ENCODE peak calls at places on chromosomes 3 and 15, in seven cellular contexts. F is aorta; H is tibial nerve; S is CD8-positive, alpha-beta T cell; U is NT2/D1; R is colonic mucosa; G is pancreas. X is an unnamed sample. For H3K4me1, the result is how much of the 10 kb centered on the place peaks cover.

GRCh38 chr3:139342054-139342453 is 1.8 kb upstream of the MRPS22 start:
- DNase-seq in F (no peak), H (no peak), S (no peak), U (no peak), R (no peak), G (no peak), X (no peak)

GRCh38 chr15:62547584-62547983 is 382.5 kb upstream of the C2CD4B start:
- DNase-seq in F (no peak), H (peak), S (no peak), U (no peak), R (no peak), G (no peak), X (no peak)

GRCh38 chr15:31391687-31392671 is 65.3 kb downstream of the KLF13 start:
- DNase-seq in F (peak), H (peak), S (peak), U (no peak), R (peak), G (peak), X (peak)

GRCh38 chr15:68354923-68355322 is 77.0 kb downstream of the ITGA11 start:
- DNase-seq in F (no peak), H (no peak), S (no peak), U (peak), R (no peak), G (no peak), X (no peak)

GRCh38 chr3:185328324-185329004 is 34.5 kb upstream of the MAP3K13 start:
- DNase-seq in F (no peak), H (no peak), S (no peak), U (no peak), R (peak), G (peak), X (no peak)

GRCh38 chr15:60966316-60966715 is 262.8 kb downstream of the RORA start:
- DNase-seq in F (no peak), H (no peak), S (no peak), U (no peak), R (no peak), G (no peak), X (no peak)

GRCh38 chr15:90213818-90214204 is 12.7 kb downstream of the SEMA4B start:
- DNase-seq in F (no peak), H (no peak), S (no peak), U (no peak), R (no peak), G (peak), X (no peak)

GRCh38 chr15:35674873-35675781 is 129.2 kb upstream of the DPH6 start:
- DNase-seq in F (no peak), H (peak), S (no peak), U (no peak), R (no peak), G (no peak), X (no peak)

GRCh38 chr15:52746162-52746721 is 43.9 kb downstream of the ONECUT1 start:
- DNase-seq in F (no peak), H (no peak), S (no peak), U (no peak), R (no peak), G (no peak), X (no peak)

GRCh38 chr15:66883322-66883911 is 181.4 kb downstream of the SMAD6 start:
- DNase-seq in F (peak), H (peak), S (no peak), U (peak), R (peak), G (peak), X (peak)

GRCh38 chr3:61954097-61954528 is 392.7 kb downstream of the PTPRG start:
- DNase-seq in F (no peak), H (no peak), S (no peak), U (no peak), R (no peak), G (no peak), X (no peak)

GRCh38 chr3:133942761-133943535 is 47.3 kb upstream of the RAB6B start:
- DNase-seq in F (peak), H (no peak), S (no peak), U (no peak), R (no peak), G (no peak), X (no peak)

GRCh38 chr3:133945696-133946095 is 50.0 kb upstream of the RAB6B start:
- DNase-seq in F (peak), H (no peak), S (no peak), U (no peak), R (no peak), G (no peak), X (no peak)

GRCh38 chr3:133944641-133945441 is 49.2 kb upstream of the RAB6B start:
- DNase-seq in F (peak), H (peak), S (no peak), U (no peak), R (no peak), G (no peak), X (no peak)

GRCh38 chr3:133944181-133944580 is 48.5 kb upstream of the RAB6B start:
- DNase-seq in F (peak), H (no peak), S (no peak), U (no peak), R (no peak), G (no peak), X (no peak)

DNA sequence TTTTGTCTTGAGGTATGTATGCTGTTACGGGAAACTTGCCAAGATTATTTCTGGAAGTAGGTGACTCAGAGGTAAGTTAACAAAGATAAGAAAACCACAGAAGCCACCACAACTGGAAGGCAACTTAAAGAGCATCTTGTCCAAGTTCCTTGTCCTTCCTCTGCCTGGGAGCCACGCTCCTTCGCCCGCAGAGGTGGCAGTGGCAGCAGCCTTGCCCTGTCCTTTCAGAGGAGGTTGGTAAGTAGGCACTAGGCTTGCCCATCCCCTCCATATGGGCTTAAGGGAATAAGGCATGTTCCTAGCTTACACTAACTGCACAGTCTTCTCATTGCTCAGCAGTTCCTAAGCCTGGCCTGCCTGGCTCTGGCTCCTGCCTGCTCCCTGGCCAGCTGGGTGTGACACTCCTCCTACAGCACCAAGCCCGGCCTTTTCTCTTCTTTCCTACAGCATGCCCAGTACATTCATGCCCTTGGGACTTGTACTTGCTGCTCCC is 48.0 kb upstream of the RAB6B start:
- DNase-seq in F (peak), H (no peak), S (no peak), U (no peak), R (peak), G (peak), X (no peak)
- H3K4me1 ChIP-seq in F (under half), H (under half), S (under half), U (under half), R (under half), G (under half), X (half or more)

DNA sequence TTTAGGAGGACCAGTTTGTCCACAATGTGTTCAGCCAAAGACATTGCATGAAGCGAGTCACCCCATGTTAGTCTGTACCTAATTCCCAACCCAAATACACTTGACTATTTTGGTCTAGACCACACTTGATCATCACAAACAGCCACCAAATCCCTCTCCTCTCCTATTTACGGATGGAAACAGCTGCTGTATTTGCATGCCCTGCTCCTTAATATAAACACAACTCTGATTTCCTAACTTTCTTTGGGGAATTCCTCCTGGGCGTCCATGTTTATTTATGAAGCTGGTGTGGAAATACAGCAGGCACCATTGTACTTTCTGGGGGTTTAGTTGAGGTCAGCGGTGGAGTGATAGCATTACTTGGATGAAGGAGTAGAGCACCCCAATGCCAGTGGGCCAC is 235.2 kb downstream of the TLE3 start:
- DNase-seq in F (no peak), H (no peak), S (no peak), U (no peak), R (no peak), G (no peak), X (no peak)
- H3K4me1 ChIP-seq in F (under half), H (under half), S (under half), U (under half), R (under half), G (under half), X (under half)

DNA sequence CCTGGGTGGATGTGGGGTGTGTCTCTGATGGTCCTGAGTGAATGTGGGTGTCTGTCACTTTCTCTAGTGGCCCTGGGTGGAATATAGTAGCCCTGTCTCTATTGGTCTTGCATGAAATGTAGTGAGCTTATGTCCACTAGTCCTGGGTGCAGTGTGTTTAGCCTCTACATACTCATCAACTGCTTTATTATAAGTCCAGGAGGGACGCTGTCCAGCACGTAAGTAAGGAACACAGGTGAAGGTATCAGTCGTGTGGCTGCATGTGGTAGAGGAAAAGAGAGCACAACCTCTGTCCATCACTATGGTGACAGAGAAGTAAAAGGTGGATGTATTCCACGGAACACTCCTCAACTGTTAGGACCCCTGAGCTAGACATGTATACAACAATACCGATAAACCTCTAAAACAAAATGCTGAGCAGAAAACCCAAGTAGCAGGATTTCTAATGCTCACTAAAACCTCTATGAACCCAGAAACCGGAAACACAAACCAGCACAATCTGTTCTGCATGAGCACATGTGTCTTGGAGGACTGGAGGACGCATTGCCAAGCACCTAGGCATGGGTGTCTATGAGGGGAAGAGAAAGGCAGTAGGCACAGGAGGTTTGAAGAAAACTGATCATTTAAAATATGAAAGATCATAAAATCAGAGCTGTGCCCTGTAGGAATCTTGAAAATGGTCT is 11.0 kb downstream of the LTF start:
- DNase-seq in F (no peak), H (no peak), S (no peak), U (no peak), R (no peak), G (no peak), X (no peak)
- H3K4me1 ChIP-seq in F (under half), H (under half), S (under half), U (under half), R (under half), G (under half), X (under half)

GRCh38 chr3:11637901-11638668 is 5.6 kb downstream of the VGLL4 start:
- DNase-seq in F (no peak), H (no peak), S (no peak), U (no peak), R (no peak), G (no peak), X (no peak)

GRCh38 chr3:11634974-11635612 is 8.6 kb downstream of the VGLL4 start:
- DNase-seq in F (no peak), H (no peak), S (no peak), U (no peak), R (no peak), G (no peak), X (no peak)

GRCh38 chr3:11635671-11636371 is 7.9 kb downstream of the VGLL4 start:
- DNase-seq in F (no peak), H (no peak), S (no peak), U (no peak), R (no peak), G (no peak), X (no peak)

GRCh38 chr3:11634081-11634635 is 9.6 kb downstream of the VGLL4 start:
- DNase-seq in F (peak), H (no peak), S (no peak), U (no peak), R (no peak), G (no peak), X (no peak)

GRCh38 chr3:11636372-11636760 is 7.3 kb downstream of the VGLL4 start:
- DNase-seq in F (no peak), H (no peak), S (no peak), U (no peak), R (no peak), G (no peak), X (no peak)
- H3K4me1 ChIP-seq in F (under half), H (half or more), S (under half), U (under half), R (under half), G (under half), X (under half)

GRCh38 chr3:126014252-126014651 is 45.3 kb downstream of the ROPN1B start:
- DNase-seq in F (no peak), H (no peak), S (peak), U (no peak), R (no peak), G (no peak), X (no peak)

GRCh38 chr3:126015075-126015474 is 46.1 kb downstream of the ROPN1B start:
- DNase-seq in F (no peak), H (no peak), S (no peak), U (no peak), R (no peak), G (no peak), X (no peak)

GRCh38 chr3:126018545-126018944 is 49.6 kb downstream of the ROPN1B start:
- DNase-seq in F (no peak), H (no peak), S (no peak), U (no peak), R (no peak), G (no peak), X (no peak)

GRCh38 chr3:126017310-126017709 is 48.3 kb downstream of the ROPN1B start:
- DNase-seq in F (no peak), H (no peak), S (no peak), U (no peak), R (no peak), G (no peak), X (no peak)

GRCh38 chr3:126016616-126017015 is 47.6 kb downstream of the ROPN1B start:
- DNase-seq in F (no peak), H (no peak), S (no peak), U (no peak), R (no peak), G (no peak), X (no peak)
- H3K4me1 ChIP-seq in F (under half), H (under half), S (under half), U (under half), R (under half), G (under half), X (under half)

DNA sequence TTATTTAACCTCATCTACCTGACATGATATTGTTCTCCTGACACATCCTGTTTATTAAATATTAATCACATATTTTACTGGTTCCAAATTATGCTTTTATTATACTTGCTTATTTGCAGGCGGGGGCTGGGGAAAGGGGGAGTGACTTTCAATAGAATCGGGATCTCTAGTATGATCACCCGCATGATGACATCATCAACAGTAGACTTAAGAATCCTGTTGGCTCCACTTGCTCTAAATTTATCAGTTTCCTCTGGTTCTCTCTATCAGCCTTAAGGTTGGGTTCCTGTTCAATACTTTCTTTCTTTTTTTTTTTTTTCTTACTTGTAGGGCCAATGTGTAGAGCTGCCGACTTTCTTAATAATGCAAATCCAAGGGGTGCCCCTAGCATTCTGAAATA is 317.5 kb downstream of the BCHE start:
- DNase-seq in F (no peak), H (no peak), S (no peak), U (no peak), R (no peak), G (no peak), X (no peak)
- H3K4me1 ChIP-seq in F (under half), H (under half), S (under half), U (under half), R (under half), G (under half), X (under half)

DNA sequence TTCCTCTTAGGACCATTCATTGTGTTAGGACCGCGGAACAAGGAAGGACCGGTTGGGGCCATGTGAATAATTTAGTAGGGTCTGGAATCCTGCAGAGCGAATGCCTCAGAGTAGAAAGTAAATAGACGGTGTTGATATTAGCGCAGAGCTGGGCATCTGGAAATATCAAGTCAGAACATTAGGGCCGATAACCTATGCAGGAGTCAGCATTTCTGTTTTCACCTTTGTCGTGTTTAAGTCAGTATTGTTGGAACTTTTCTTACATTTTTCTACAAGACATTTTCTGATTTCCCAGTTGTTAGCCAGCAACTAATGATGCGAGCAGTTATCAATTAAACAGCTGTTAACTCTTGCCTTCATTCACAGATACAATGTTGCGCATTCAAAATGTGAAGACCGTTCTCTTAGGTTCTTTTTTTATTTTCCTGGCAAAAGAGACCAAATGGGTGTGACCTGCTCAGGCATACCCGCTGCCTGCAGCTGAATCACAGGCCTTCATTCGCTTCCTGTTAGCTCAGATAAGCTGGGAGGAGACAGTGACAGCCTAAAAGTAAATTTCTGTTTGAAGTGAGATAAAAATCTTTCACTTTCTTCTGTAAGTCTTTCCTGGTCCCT is 964 bp upstream of the PKM start:
- DNase-seq in F (no peak), H (peak), S (peak), U (no peak), R (peak), G (no peak), X (peak)
- H3K4me1 ChIP-seq in F (under half), H (under half), S (under half), U (under half), R (under half), G (under half), X (under half)

DNA sequence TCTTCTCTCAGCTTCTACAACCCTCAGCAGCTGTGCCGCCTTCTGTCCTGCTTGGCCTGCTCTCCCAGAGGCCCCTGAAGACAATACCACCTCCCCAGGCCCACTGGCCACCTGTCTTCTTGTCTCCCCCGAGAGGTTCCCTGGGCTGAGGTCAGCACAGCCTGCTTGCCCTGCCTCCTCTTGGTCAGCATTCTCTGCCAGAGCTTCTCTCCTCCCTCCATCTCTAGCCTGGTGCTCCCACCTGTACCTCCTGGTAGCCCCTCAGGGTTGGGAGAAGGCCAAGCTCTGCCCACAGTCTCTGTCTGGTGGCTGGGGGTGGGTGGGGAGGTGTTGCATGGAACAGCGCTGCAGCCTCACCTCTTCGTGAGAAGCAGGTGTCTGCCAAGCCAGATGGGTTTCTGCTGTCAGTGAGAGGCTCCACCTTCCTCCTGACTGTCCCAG is 5.6 kb upstream of the ISLR start:
- DNase-seq in F (peak), H (no peak), S (no peak), U (no peak), R (no peak), G (no peak), X (no peak)
- H3K4me1 ChIP-seq in F (under half), H (half or more), S (under half), U (under half), R (under half), G (under half), X (under half)

X was measured in esophagus squamous epithelium.